ENCODE peak calls at places on chromosomes 4 and X, in eight cellular contexts. One of them, this sample, is unnamed.

GRCh38 chr4:54661156-54661555 is 3.4 kb downstream of the KIT start:
- DNase-seq in HFF-Myc: peak
- DNase-seq in MM.1S: no peak
- DNase-seq in tibial nerve: no peak
- DNase-seq in upper lobe of right lung: no peak
- DNase-seq in brain microvascular endothelial cell: peak
- DNase-seq in mucosa of descending colon: no peak
- DNase-seq in AG10803: peak
- DNase-seq in this sample: no peak

GRCh38 chrX:134908235-134908834 is 82.5 kb upstream of the SMIM10 start:
- DNase-seq in brain microvascular endothelial cell: peak
- DNase-seq in upper lobe of right lung: no peak
- DNase-seq in AG10803: peak
- DNase-seq in tibial nerve: no peak
- DNase-seq in HFF-Myc: no peak
- DNase-seq in mucosa of descending colon: no peak
- DNase-seq in MM.1S: no peak
- DNase-seq in this sample: no peak

GRCh38 chrX:16335181-16335580 is 167.9 kb downstream of the MAGEB17 start:
- DNase-seq in HFF-Myc: no peak
- DNase-seq in mucosa of descending colon: no peak
- DNase-seq in upper lobe of right lung: no peak
- DNase-seq in brain microvascular endothelial cell: no peak
- DNase-seq in AG10803: no peak
- DNase-seq in MM.1S: no peak
- DNase-seq in tibial nerve: no peak
- DNase-seq in this sample: no peak

GRCh38 chr4:15855804-15856475 is 77.8 kb downstream of the CD38 start:
- DNase-seq in tibial nerve: peak
- DNase-seq in AG10803: no peak
- DNase-seq in upper lobe of right lung: no peak
- DNase-seq in mucosa of descending colon: no peak
- DNase-seq in HFF-Myc: no peak
- DNase-seq in brain microvascular endothelial cell: peak
- DNase-seq in MM.1S: no peak
- DNase-seq in this sample: no peak

GRCh38 chrX:54030329-54030728 is 13.9 kb downstream of the PHF8 start:
- DNase-seq in upper lobe of right lung: no peak
- DNase-seq in AG10803: no peak
- DNase-seq in tibial nerve: no peak
- DNase-seq in HFF-Myc: no peak
- DNase-seq in MM.1S: no peak
- DNase-seq in mucosa of descending colon: no peak
- DNase-seq in brain microvascular endothelial cell: no peak
- DNase-seq in this sample: no peak

GRCh38 chr4:11424000-11424399 is 4.7 kb downstream of the HS3ST1 start:
- DNase-seq in upper lobe of right lung: no peak
- DNase-seq in AG10803: no peak
- DNase-seq in MM.1S: peak
- DNase-seq in tibial nerve: no peak
- DNase-seq in brain microvascular endothelial cell: peak
- DNase-seq in HFF-Myc: peak
- DNase-seq in mucosa of descending colon: no peak
- DNase-seq in this sample: no peak

GRCh38 chr4:58739275-58739674 is 1629.1 kb upstream of the IGFBP7 start:
- DNase-seq in upper lobe of right lung: no peak
- DNase-seq in brain microvascular endothelial cell: no peak
- DNase-seq in AG10803: no peak
- DNase-seq in HFF-Myc: no peak
- DNase-seq in MM.1S: no peak
- DNase-seq in tibial nerve: no peak
- DNase-seq in mucosa of descending colon: no peak
- DNase-seq in this sample: no peak

GRCh38 chr4:24514808-24515207 is 69.5 kb downstream of the DHX15 start:
- DNase-seq in tibial nerve: no peak
- DNase-seq in brain microvascular endothelial cell: no peak
- DNase-seq in AG10803: no peak
- DNase-seq in MM.1S: no peak
- DNase-seq in mucosa of descending colon: no peak
- DNase-seq in upper lobe of right lung: no peak
- DNase-seq in HFF-Myc: no peak
- DNase-seq in this sample: no peak

GRCh38 chrX:81489987-81490386 is 288.1 kb downstream of the SH3BGRL start:
- DNase-seq in MM.1S: no peak
- DNase-seq in brain microvascular endothelial cell: no peak
- DNase-seq in tibial nerve: no peak
- DNase-seq in upper lobe of right lung: no peak
- DNase-seq in mucosa of descending colon: no peak
- DNase-seq in HFF-Myc: no peak
- DNase-seq in AG10803: no peak
- DNase-seq in this sample: no peak

GRCh38 chr4:86367577-86367976 is 7.7 kb upstream of the MAPK10 start:
- DNase-seq in AG10803: peak
- DNase-seq in brain microvascular endothelial cell: peak
- DNase-seq in mucosa of descending colon: no peak
- DNase-seq in HFF-Myc: no peak
- DNase-seq in upper lobe of right lung: no peak
- DNase-seq in tibial nerve: no peak
- DNase-seq in MM.1S: no peak
- DNase-seq in this sample: no peak

GRCh38 chr4:118058955-118059354 is 24.7 kb downstream of the NDST3 start:
- DNase-seq in mucosa of descending colon: no peak
- DNase-seq in MM.1S: no peak
- DNase-seq in AG10803: no peak
- DNase-seq in HFF-Myc: no peak
- DNase-seq in upper lobe of right lung: no peak
- DNase-seq in brain microvascular endothelial cell: no peak
- DNase-seq in tibial nerve: no peak
- DNase-seq in this sample: no peak

GRCh38 chr4:113637363-113637762 is 124.2 kb downstream of the CAMK2D start:
- DNase-seq in AG10803: peak
- DNase-seq in HFF-Myc: no peak
- DNase-seq in mucosa of descending colon: no peak
- DNase-seq in tibial nerve: no peak
- DNase-seq in MM.1S: peak
- DNase-seq in brain microvascular endothelial cell: no peak
- DNase-seq in upper lobe of right lung: no peak
- DNase-seq in this sample: no peak

GRCh38 chr4:100838286-100838685 is 320.5 kb upstream of the EMCN start:
- DNase-seq in MM.1S: no peak
- DNase-seq in upper lobe of right lung: no peak
- DNase-seq in HFF-Myc: no peak
- DNase-seq in mucosa of descending colon: no peak
- DNase-seq in brain microvascular endothelial cell: no peak
- DNase-seq in tibial nerve: no peak
- DNase-seq in AG10803: no peak
- DNase-seq in this sample: no peak

GRCh38 chr4:13647012-13647411 is 19.5 kb upstream of the BOD1L1 start:
- DNase-seq in brain microvascular endothelial cell: no peak
- DNase-seq in mucosa of descending colon: no peak
- DNase-seq in HFF-Myc: no peak
- DNase-seq in upper lobe of right lung: no peak
- DNase-seq in tibial nerve: no peak
- DNase-seq in AG10803: no peak
- DNase-seq in MM.1S: no peak
- DNase-seq in this sample: no peak

GRCh38 chr4:4387531-4388311 is 819 bp downstream of the NSG1 start:
- DNase-seq in HFF-Myc: no peak
- DNase-seq in upper lobe of right lung: no peak
- DNase-seq in MM.1S: no peak
- DNase-seq in brain microvascular endothelial cell: no peak
- DNase-seq in mucosa of descending colon: no peak
- DNase-seq in AG10803: no peak
- DNase-seq in tibial nerve: no peak
- DNase-seq in this sample: no peak

GRCh38 chr4:56462157-56462556 is 5.3 kb upstream of the SRP72 start:
- DNase-seq in brain microvascular endothelial cell: no peak
- DNase-seq in MM.1S: no peak
- DNase-seq in mucosa of descending colon: no peak
- DNase-seq in AG10803: no peak
- DNase-seq in HFF-Myc: no peak
- DNase-seq in tibial nerve: no peak
- DNase-seq in upper lobe of right lung: no peak
- DNase-seq in this sample: no peak

GRCh38 chr4:118738999-118739690 is 54.0 kb downstream of the METTL14 start:
- DNase-seq in mucosa of descending colon: no peak
- DNase-seq in upper lobe of right lung: no peak
- DNase-seq in HFF-Myc: no peak
- DNase-seq in MM.1S: no peak
- DNase-seq in AG10803: peak
- DNase-seq in tibial nerve: no peak
- DNase-seq in brain microvascular endothelial cell: no peak
- DNase-seq in this sample: no peak

GRCh38 chrX:67614414-67614813 is 70.6 kb downstream of the AR start:
- DNase-seq in AG10803: peak
- DNase-seq in MM.1S: no peak
- DNase-seq in upper lobe of right lung: no peak
- DNase-seq in tibial nerve: no peak
- DNase-seq in mucosa of descending colon: no peak
- DNase-seq in HFF-Myc: no peak
- DNase-seq in brain microvascular endothelial cell: peak
- DNase-seq in this sample: no peak

GRCh38 chr4:101271516-101271915 is 75.8 kb downstream of the PPP3CA start:
- DNase-seq in mucosa of descending colon: no peak
- DNase-seq in brain microvascular endothelial cell: no peak
- DNase-seq in tibial nerve: no peak
- DNase-seq in HFF-Myc: no peak
- DNase-seq in MM.1S: no peak
- DNase-seq in AG10803: no peak
- DNase-seq in upper lobe of right lung: no peak
- DNase-seq in this sample: no peak

GRCh38 chr4:48651869-48652447 is 128.1 kb downstream of the FRYL start:
- DNase-seq in AG10803: peak
- DNase-seq in tibial nerve: no peak
- DNase-seq in mucosa of descending colon: no peak
- DNase-seq in MM.1S: no peak
- DNase-seq in upper lobe of right lung: no peak
- DNase-seq in brain microvascular endothelial cell: no peak
- DNase-seq in HFF-Myc: peak
- DNase-seq in this sample: no peak

GRCh38 chr4:17450431-17450830 is 61.5 kb downstream of the QDPR start:
- DNase-seq in mucosa of descending colon: no peak
- DNase-seq in AG10803: no peak
- DNase-seq in tibial nerve: no peak
- DNase-seq in MM.1S: no peak
- DNase-seq in upper lobe of right lung: no peak
- DNase-seq in HFF-Myc: no peak
- DNase-seq in brain microvascular endothelial cell: no peak
- DNase-seq in this sample: no peak
- H3K4me3 ChIP-seq in mucosa of descending colon: no peak
- H3K4me3 ChIP-seq in AG10803: no peak
- H3K4me3 ChIP-seq in tibial nerve: no peak
- H3K4me3 ChIP-seq in MM.1S: no peak
- H3K4me3 ChIP-seq in upper lobe of right lung: no peak
- H3K4me3 ChIP-seq in HFF-Myc: no peak
- H3K4me3 ChIP-seq in brain microvascular endothelial cell: no peak
- H3K4me3 ChIP-seq in this sample: no peak

DNA sequence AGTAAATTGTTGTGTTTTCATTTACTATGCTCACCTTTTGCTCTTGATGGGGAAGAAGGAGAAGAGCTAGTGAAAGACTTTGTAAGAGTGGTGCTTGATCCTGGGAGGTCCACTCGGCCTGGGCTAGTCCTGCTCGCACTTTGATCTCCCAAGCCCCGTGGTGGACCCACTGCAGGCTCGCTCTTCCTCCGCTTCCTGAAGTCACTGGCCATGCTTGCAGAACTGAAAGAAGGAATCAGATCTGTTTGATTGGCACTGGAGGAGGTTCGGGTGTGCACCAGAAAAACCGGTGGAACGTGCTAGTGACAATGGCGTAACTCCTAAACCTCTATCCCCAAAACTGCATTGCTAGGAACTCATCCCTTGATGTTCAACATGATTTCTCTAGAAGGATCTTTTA is 91.5 kb upstream of the PDLIM3 start:
- DNase-seq in upper lobe of right lung: no peak
- DNase-seq in brain microvascular endothelial cell: no peak
- DNase-seq in mucosa of descending colon: no peak
- DNase-seq in tibial nerve: no peak
- DNase-seq in MM.1S: no peak
- DNase-seq in AG10803: no peak
- DNase-seq in HFF-Myc: no peak
- DNase-seq in this sample: no peak
- TF ChIP-seq CTCF in upper lobe of right lung: no peak
- TF ChIP-seq CTCF in brain microvascular endothelial cell: no peak
- TF ChIP-seq CTCF in mucosa of descending colon: no peak
- TF ChIP-seq CTCF in tibial nerve: no peak
- TF ChIP-seq CTCF in MM.1S: no peak
- TF ChIP-seq CTCF in AG10803: no peak
- TF ChIP-seq CTCF in HFF-Myc: no peak
- TF ChIP-seq CTCF in this sample: no peak

DNA sequence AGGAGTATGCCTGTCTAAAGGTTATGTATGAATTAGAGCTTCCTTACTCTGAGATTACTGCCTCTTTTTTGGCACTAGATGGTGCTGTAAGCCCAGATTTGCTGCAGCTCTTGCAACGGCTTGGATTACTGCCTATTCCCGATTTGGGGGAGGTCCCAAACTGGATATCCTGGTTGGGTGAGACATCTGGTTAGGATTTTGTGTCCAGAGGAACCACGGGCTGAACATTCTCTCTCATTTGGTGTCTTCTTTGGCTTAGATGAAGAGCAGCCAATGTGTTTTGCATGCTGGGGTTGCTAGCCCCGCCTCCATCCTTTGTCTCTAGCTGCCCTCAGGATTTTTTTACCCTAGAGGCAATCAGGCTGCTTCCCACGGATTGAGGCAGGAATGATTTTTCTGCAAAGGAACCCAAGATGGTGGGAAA is 31.9 kb downstream of the F8A1 start:
- DNase-seq in brain microvascular endothelial cell: peak
- DNase-seq in tibial nerve: peak
- DNase-seq in mucosa of descending colon: no peak
- DNase-seq in AG10803: peak
- DNase-seq in HFF-Myc: peak
- DNase-seq in MM.1S: peak
- DNase-seq in upper lobe of right lung: no peak
- DNase-seq in this sample: no peak
- H3K4me3 ChIP-seq in brain microvascular endothelial cell: peak
- H3K4me3 ChIP-seq in tibial nerve: no peak
- H3K4me3 ChIP-seq in mucosa of descending colon: no peak
- H3K4me3 ChIP-seq in AG10803: peak
- H3K4me3 ChIP-seq in HFF-Myc: no peak
- H3K4me3 ChIP-seq in MM.1S: peak
- H3K4me3 ChIP-seq in upper lobe of right lung: no peak
- H3K4me3 ChIP-seq in this sample: peak

DNA sequence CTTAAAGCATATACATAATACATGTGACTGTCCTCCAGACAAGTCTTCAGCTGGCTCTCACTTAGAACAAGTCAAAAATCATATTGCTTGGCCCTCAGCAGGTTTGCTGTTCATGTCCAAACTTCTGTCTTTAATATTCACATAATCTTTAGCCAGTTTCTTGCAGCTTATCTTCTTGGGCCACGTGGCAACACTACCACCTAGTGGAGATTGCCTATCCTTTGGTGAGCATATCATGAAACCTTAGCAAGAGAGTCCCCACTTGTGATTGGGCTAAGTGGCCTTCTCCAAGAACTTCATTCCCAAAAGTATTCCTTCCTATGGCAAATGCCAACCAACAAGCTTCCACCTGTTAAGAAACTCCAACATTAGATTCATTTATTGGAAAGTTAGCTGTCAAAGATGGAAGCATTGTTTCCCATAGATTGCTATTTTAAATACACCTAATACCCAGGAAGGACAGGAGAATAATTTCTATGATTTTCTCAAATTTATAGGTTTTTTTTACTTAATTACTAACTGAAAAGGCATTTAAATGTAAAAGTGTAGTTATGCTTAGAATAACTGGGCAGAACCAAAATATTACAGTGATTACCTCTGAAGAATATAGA is 231.9 kb upstream of the INTU start:
- DNase-seq in upper lobe of right lung: no peak
- DNase-seq in tibial nerve: peak
- DNase-seq in MM.1S: peak
- DNase-seq in mucosa of descending colon: no peak
- DNase-seq in brain microvascular endothelial cell: peak
- DNase-seq in HFF-Myc: peak
- DNase-seq in AG10803: peak
- DNase-seq in this sample: no peak
- TF ChIP-seq CTCF in upper lobe of right lung: peak
- TF ChIP-seq CTCF in tibial nerve: peak
- TF ChIP-seq CTCF in MM.1S: peak
- TF ChIP-seq CTCF in mucosa of descending colon: no peak
- TF ChIP-seq CTCF in brain microvascular endothelial cell: peak
- TF ChIP-seq CTCF in HFF-Myc: peak
- TF ChIP-seq CTCF in AG10803: peak
- TF ChIP-seq CTCF in this sample: peak